ENCODE peak calls at places on chromosomes 11 and 22, in eight cellular contexts. G is A549, D is ovary, Z is upper lobe of left lung, J is stomach, N is H1, Q is SK-N-SH, F is esophagus muscularis mucosa. B is an unnamed sample. For H3K4me1, the result is how much of the 10 kb centered on the place peaks cover.

GRCh38 chr22:38098410-38099249 is 11.9 kb downstream of the BAIAP2L2 start:
- DNase-seq in G (no peak), D (no peak), Z (no peak), J (no peak), N (no peak), Q (no peak), F (no peak), B (no peak)

GRCh38 chr11:118264568-118265470 is 722 bp upstream of the MPZL2 start:
- DNase-seq in G (no peak), D (no peak), Z (no peak), J (no peak), N (no peak), Q (no peak), F (no peak), B (no peak)

GRCh38 chr11:27339940-27340339 is 23.1 kb downstream of the CCDC34 start:
- DNase-seq in G (no peak), D (no peak), Z (no peak), J (no peak), N (no peak), Q (no peak), F (no peak), B (no peak)

GRCh38 chr22:45970709-45971388 is 6.1 kb downstream of the WNT7B start:
- DNase-seq in G (no peak), D (no peak), Z (peak), J (no peak), N (peak), Q (peak), F (no peak), B (no peak)

GRCh38 chr22:23859201-23859600 is 1.5 kb downstream of the SLC2A11 start:
- DNase-seq in G (no peak), D (no peak), Z (no peak), J (no peak), N (no peak), Q (no peak), F (no peak), B (no peak)

GRCh38 chr11:26198697-26199096 is 133.2 kb upstream of the ANO3 start:
- DNase-seq in G (no peak), D (no peak), Z (no peak), J (no peak), N (no peak), Q (no peak), F (no peak), B (no peak)

GRCh38 chr11:72951193-72951592 is 137.0 kb downstream of the ATG16L2 start:
- DNase-seq in G (peak), D (no peak), Z (no peak), J (no peak), N (no peak), Q (peak), F (no peak), B (no peak)

GRCh38 chr11:127274328-127274676 is 273.7 kb upstream of the KIRREL3 start:
- DNase-seq in G (no peak), D (no peak), Z (no peak), J (no peak), N (no peak), Q (no peak), F (no peak), B (no peak)

GRCh38 chr11:17267576-17267975 is 9.0 kb upstream of the NUCB2 start:
- DNase-seq in G (peak), D (no peak), Z (no peak), J (no peak), N (no peak), Q (no peak), F (no peak), B (no peak)

GRCh38 chr11:130940706-130941105 is 24.4 kb upstream of the SNX19 start:
- DNase-seq in G (no peak), D (no peak), Z (no peak), J (no peak), N (no peak), Q (no peak), F (no peak), B (no peak)

GRCh38 chr11:86596861-86597632 is 75.4 kb downstream of the ME3 start:
- DNase-seq in G (no peak), D (no peak), Z (no peak), J (no peak), N (no peak), Q (no peak), F (no peak), B (no peak)

GRCh38 chr22:49244466-49245420 is 582.9 kb downstream of the BRD1 start:
- DNase-seq in G (no peak), D (no peak), Z (no peak), J (no peak), N (peak), Q (no peak), F (peak), B (no peak)

GRCh38 chr22:50477923-50478322 is 3.1 kb upstream of the SBF1 start:
- DNase-seq in G (no peak), D (no peak), Z (no peak), J (no peak), N (no peak), Q (no peak), F (no peak), B (no peak)

GRCh38 chr11:77039491-77040400 is 5.5 kb downstream of the B3GNT6 start:
- DNase-seq in G (no peak), D (no peak), Z (peak), J (no peak), N (peak), Q (peak), F (no peak), B (peak)

GRCh38 chr11:116636341-116636968 is 136.3 kb downstream of the BUD13 start:
- DNase-seq in G (no peak), D (no peak), Z (peak), J (no peak), N (peak), Q (no peak), F (no peak), B (no peak)

GRCh38 chr11:38345286-38345685 is 1747.2 kb upstream of the RAG2 start:
- DNase-seq in G (no peak), D (no peak), Z (no peak), J (no peak), N (no peak), Q (no peak), F (no peak), B (no peak)

GRCh38 chr11:115610908-115611307 is 106.7 kb upstream of the CADM1 start:
- DNase-seq in G (no peak), D (no peak), Z (no peak), J (no peak), N (no peak), Q (no peak), F (no peak), B (no peak)

GRCh38 chr11:17770048-17770652 is 35.6 kb downstream of the KCNC1 start:
- DNase-seq in G (peak), D (no peak), Z (peak), J (peak), N (no peak), Q (peak), F (no peak), B (peak)

GRCh38 chr11:22389526-22390282 is 51.5 kb downstream of the SLC17A6 start:
- DNase-seq in G (no peak), D (no peak), Z (no peak), J (no peak), N (no peak), Q (no peak), F (no peak), B (no peak)

GRCh38 chr11:23425379-23425778 is 565.1 kb upstream of the CCDC179 start:
- DNase-seq in G (no peak), D (no peak), Z (no peak), J (no peak), N (no peak), Q (no peak), F (no peak), B (no peak)

GRCh38 chr11:74679513-74679865 is 51.7 kb downstream of the CHRDL2 start:
- DNase-seq in G (no peak), D (peak), Z (no peak), J (no peak), N (peak), Q (no peak), F (no peak), B (no peak)

GRCh38 chr11:125924384-125925007 is 20.2 kb downstream of the DDX25 start:
- DNase-seq in G (no peak), D (no peak), Z (no peak), J (no peak), N (no peak), Q (no peak), F (peak), B (no peak)

GRCh38 chr11:68989936-68990606 is 9.3 kb upstream of the MRGPRD start:
- DNase-seq in G (no peak), D (no peak), Z (no peak), J (no peak), N (no peak), Q (no peak), F (no peak), B (no peak)

GRCh38 chr22:19841641-19842385 is 12.9 kb downstream of the GNB1L start:
- DNase-seq in G (no peak), D (no peak), Z (no peak), J (no peak), N (no peak), Q (no peak), F (no peak), B (no peak)

GRCh38 chr22:39959640-39960447 is at the start of gene TMA7B:
- DNase-seq in G (peak), D (no peak), Z (peak), J (peak), N (no peak), Q (peak), F (no peak), B (no peak)

GRCh38 chr11:132704796-132705375 is 827.4 kb downstream of the OPCML start:
- DNase-seq in G (no peak), D (no peak), Z (no peak), J (peak), N (no peak), Q (no peak), F (no peak), B (no peak)

GRCh38 chr11:73465019-73465675 is 88.9 kb downstream of the RELT start:
- DNase-seq in G (no peak), D (no peak), Z (no peak), J (no peak), N (no peak), Q (peak), F (no peak), B (no peak)

GRCh38 chr11:6431861-6432260 is 8.9 kb downstream of the HPX start:
- DNase-seq in G (peak), D (no peak), Z (no peak), J (no peak), N (no peak), Q (no peak), F (no peak), B (no peak)

GRCh38 chr11:61967177-61967923 is at the start of gene FTH1:
- DNase-seq in G (peak), D (peak), Z (peak), J (peak), N (peak), Q (peak), F (peak), B (peak)

GRCh38 chr11:61969838-61970452 is 2.5 kb upstream of the FTH1 start:
- DNase-seq in G (peak), D (no peak), Z (no peak), J (no peak), N (no peak), Q (no peak), F (no peak), B (no peak)

GRCh38 chr11:61967924-61968757 is 707 bp upstream of the FTH1 start:
- DNase-seq in G (peak), D (peak), Z (peak), J (peak), N (no peak), Q (peak), F (no peak), B (peak)

GRCh38 chr11:61969391-61969758 is 1.9 kb upstream of the FTH1 start:
- DNase-seq in G (no peak), D (no peak), Z (no peak), J (no peak), N (no peak), Q (no peak), F (no peak), B (no peak)

GRCh38 chr11:61968758-61969390 is 1.4 kb upstream of the FTH1 start:
- DNase-seq in G (no peak), D (peak), Z (no peak), J (peak), N (no peak), Q (no peak), F (no peak), B (no peak)
- H3K4me1 ChIP-seq in G (half or more), D (under half), Z (half or more), J (half or more), N (under half), Q (half or more), F (half or more), B (half or more)

GRCh38 chr11:104526006-104526405 is 362.1 kb upstream of the PDGFD start:
- DNase-seq in G (no peak), D (no peak), Z (no peak), J (no peak), N (no peak), Q (no peak), F (no peak), B (no peak)

GRCh38 chr11:104531894-104532293 is 366.4 kb downstream of the CASP12 start:
- DNase-seq in G (no peak), D (no peak), Z (no peak), J (no peak), N (no peak), Q (no peak), F (no peak), B (no peak)

GRCh38 chr11:104531075-104531474 is 367.1 kb upstream of the PDGFD start:
- DNase-seq in G (peak), D (no peak), Z (no peak), J (no peak), N (no peak), Q (no peak), F (no peak), B (no peak)

GRCh38 chr11:104529916-104530315 is 366.0 kb upstream of the PDGFD start:
- DNase-seq in G (no peak), D (no peak), Z (no peak), J (no peak), N (no peak), Q (no peak), F (no peak), B (no peak)

DNA sequence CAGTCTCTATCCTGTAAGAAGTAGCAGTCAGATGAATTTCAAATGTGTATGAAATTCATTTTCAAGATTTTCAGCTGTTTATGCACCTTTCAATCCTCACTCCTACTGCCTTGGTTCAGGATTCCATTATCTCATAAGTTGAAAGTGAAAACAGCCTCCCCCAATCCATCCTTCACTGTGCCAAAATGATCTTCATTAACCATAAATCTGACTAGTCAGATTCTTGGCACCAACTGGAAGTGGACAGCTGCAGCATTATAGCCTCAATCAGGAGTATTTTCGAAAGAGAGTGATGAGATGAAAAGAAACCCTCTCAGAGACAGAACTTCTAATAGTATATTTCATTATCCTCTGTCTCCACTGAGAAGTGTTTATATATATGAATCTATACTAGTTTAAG is 365.3 kb upstream of the PDGFD start:
- DNase-seq in G (no peak), D (no peak), Z (no peak), J (no peak), N (no peak), Q (no peak), F (no peak), B (no peak)
- TF ChIP-seq EP300 in G (no peak), D (no peak), Z (no peak), J (no peak), N (no peak), Q (no peak), F (no peak), B (no peak)

DNA sequence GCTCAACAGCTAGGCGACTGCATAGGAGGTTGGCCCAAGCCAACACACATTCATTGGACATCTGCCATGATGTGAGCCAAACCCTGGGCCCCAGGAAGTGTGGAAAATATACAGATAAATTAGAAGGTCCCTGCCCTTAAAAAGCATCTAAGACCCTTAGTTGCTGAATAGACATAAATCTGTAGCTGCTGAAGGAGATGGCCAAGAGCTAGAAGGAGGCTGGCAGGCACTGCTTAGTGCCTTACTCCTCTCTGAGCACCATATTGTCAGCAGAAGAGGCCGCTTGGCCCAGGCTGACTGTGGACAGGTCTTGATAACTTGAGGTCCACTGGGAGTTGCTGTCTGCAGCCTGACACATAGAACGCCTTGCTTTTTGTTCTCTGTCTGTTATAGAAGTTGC is 53.2 kb upstream of the CD44 start:
- DNase-seq in G (no peak), D (no peak), Z (no peak), J (no peak), N (no peak), Q (no peak), F (peak), B (no peak)
- H3K4me1 ChIP-seq in G (under half), D (under half), Z (under half), J (under half), N (under half), Q (under half), F (half or more), B (under half)

GRCh38 chr11:80686889-80687288 is 1246.1 kb upstream of the TENM4 start:
- DNase-seq in G (no peak), D (no peak), Z (no peak), J (no peak), N (no peak), Q (no peak), F (no peak), B (no peak)
- TF ChIP-seq EP300 in G (no peak), D (no peak), Z (no peak), J (no peak), N (no peak), Q (no peak), F (no peak), B (no peak)

GRCh38 chr22:25064894-25065560 is 112.5 kb downstream of the KIAA1671 start:
- DNase-seq in G (no peak), D (no peak), Z (peak), J (no peak), N (no peak), Q (no peak), F (no peak), B (no peak)
- H3K4me1 ChIP-seq in G (under half), D (under half), Z (under half), J (under half), N (under half), Q (under half), F (under half), B (under half)

GRCh38 chr11:1546077-1546535 is 26.0 kb downstream of the DUSP8 start:
- DNase-seq in G (no peak), D (no peak), Z (peak), J (no peak), N (peak), Q (no peak), F (no peak), B (peak)
- TF ChIP-seq EP300 in G (no peak), D (no peak), Z (no peak), J (no peak), N (no peak), Q (no peak), F (no peak), B (no peak)

B was measured in transverse colon.